ENCODE peak calls at places on chromosomes 4 and X, in four cellular contexts. H, W, F and B are unnamed samples.

GRCh38 chr4:67714248-67714583 is 13.3 kb upstream of the UBA6 start:
- DNase-seq in H (no peak), W (no peak), F (no peak), B (no peak)

GRCh38 chr4:6474705-6475457 is 2.5 kb upstream of the PPP2R2C start:
- DNase-seq in H (no peak), W (no peak), F (no peak), B (no peak)

GRCh38 chr4:12445711-12446110 is 1017.0 kb upstream of the HS3ST1 start:
- DNase-seq in H (no peak), W (no peak), F (no peak), B (no peak)

GRCh38 chr4:45438047-45438446 is 685.8 kb downstream of the GABRG1 start:
- DNase-seq in H (no peak), W (no peak), F (no peak), B (no peak)

GRCh38 chr4:53130896-53131561 is 234.8 kb downstream of the SCFD2 start:
- DNase-seq in H (no peak), W (no peak), F (no peak), B (no peak)

GRCh38 chr4:161799687-161800086 is 364.1 kb downstream of the FSTL5 start:
- DNase-seq in H (peak; percentile 1), W (no peak), F (no peak), B (peak; percentile 52)

GRCh38 chr4:86331362-86331761 is 28.5 kb downstream of the MAPK10 start:
- DNase-seq in H (no peak), W (no peak), F (no peak), B (no peak)

GRCh38 chrX:154300815-154301214 is 5.2 kb downstream of the TKTL1 start:
- DNase-seq in H (no peak), W (no peak), F (no peak), B (no peak)

GRCh38 chr4:101695176-101695575 is 95.4 kb upstream of the BANK1 start:
- DNase-seq in H (no peak), W (no peak), F (no peak), B (no peak)

GRCh38 chrX:69085826-69086225 is 79.4 kb downstream of the PJA1 start:
- DNase-seq in H (no peak), W (no peak), F (no peak), B (no peak)
- H3K27me3 ChIP-seq in H (no peaks in the 10 kb centered on the region), W (no peaks in the 10 kb centered on the region), F (no peaks in the 10 kb centered on the region), B (no peaks in the 10 kb centered on the region)

GRCh38 chr4:1460967-1461868 is 55.0 kb upstream of the NKX1-1 start:
- DNase-seq in H (no peak), W (no peak), F (no peak), B (no peak)
- H3K27me3 ChIP-seq in H (no peaks in the 10 kb centered on the region), W (peaks cover 52% of the 10 kb centered on the region), F (peaks cover 14% of the 10 kb centered on the region), B (peaks cover 76% of the 10 kb centered on the region)

DNA sequence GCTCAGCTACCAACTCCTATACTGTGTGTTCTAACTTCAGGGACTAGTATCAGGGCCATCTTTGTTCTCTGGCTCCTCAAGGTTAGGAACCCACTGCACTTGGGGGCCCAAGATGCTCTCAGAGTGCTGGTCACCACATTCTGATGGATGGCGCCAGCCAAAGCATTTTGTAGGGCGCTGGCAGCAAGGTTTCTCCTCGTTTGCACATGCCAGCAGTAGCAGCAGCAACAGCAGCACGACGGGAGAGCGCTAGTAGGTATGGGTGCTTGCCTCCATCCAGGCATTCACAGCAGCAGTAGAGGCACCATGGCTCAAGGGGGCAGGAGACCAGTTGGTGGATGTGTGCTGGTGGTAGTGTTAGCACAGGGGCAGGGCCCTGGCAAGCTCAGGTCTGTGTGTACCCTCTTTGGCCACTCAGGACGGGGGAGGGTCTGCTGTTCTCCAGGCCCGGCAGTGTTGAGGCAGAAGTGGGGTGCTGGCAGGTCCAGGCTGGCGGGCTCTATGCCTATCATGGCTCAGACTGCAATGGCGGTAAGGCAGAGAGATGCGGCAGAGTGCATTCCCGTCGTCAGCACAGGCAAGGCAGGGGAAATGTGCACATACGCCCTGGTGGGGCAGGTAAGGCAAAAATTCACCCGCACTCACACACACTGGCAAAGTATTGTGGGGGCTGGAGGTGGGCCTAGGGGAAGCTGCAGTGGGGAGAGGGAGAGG is 56.6 kb downstream of the SERPINA7 start:
- DNase-seq in H (no peak), W (no peak), F (no peak), B (no peak)
- H3K27me3 ChIP-seq in H (no peaks in the 10 kb centered on the region), W (no peaks in the 10 kb centered on the region), F (no peaks in the 10 kb centered on the region), B (no peaks in the 10 kb centered on the region)

DNA sequence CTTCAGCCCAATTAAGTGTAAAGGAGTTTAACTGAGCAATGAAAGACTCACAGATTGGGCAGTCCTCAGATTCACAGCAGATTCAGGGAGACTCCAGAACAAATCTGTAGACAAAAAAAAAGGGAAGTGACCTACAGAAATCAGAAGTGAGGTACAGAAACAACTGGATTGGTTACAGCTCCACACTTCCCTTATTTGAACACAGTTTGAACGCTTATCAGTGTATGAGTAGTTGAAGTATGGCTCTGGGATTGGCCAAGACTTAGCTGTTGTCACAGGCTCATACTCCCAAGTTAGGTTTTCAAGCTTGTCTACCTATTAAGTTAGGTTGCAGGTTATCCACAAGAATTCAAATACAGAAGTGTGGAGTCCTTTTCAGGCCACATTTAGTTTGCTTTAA is 112.4 kb upstream of the ELOVL6 start:
- DNase-seq in H (no peak), W (no peak), F (no peak), B (no peak)
- H3K27me3 ChIP-seq in H (no peaks in the 10 kb centered on the region), W (no peaks in the 10 kb centered on the region), F (no peaks in the 10 kb centered on the region), B (no peaks in the 10 kb centered on the region)